ENCODE peak calls at places on chromosomes 2 and 18, in nine cellular contexts. J is dorsolateral prefrontal cortex; K is neural progenitor cell; W is GM06990; G is BJ; P is upper lobe of right lung; U is cardiac fibroblast; M is CD8-positive, alpha-beta T cell; N is osteoblast. Q is an unnamed sample.

GRCh38 chr2:194100201-194100600 is 1556.8 kb upstream of the SLC39A10 start:
- DNase-seq in M (no peak), K (no peak), G (no peak), J (no peak), U (peak), P (no peak), N (no peak), W (no peak), Q (no peak)

GRCh38 chr18:3402962-3403585 is 46.9 kb upstream of the TGIF1 start:
- DNase-seq in N (peak), J (no peak), U (peak), P (no peak), M (no peak), K (no peak), W (no peak), G (no peak), Q (no peak)

GRCh38 chr2:229586012-229586411 is 128.3 kb downstream of the DNER start:
- DNase-seq in U (no peak), K (no peak), P (no peak), W (no peak), N (peak), J (no peak), G (no peak), M (no peak), Q (peak)

GRCh38 chr2:6835467-6835866 is 30.2 kb downstream of the CMPK2 start:
- DNase-seq in P (no peak), J (no peak), U (peak), W (no peak), M (no peak), G (no peak), N (no peak), K (no peak), Q (no peak)

GRCh38 chr2:237227190-237227988 is 141.7 kb downstream of the COPS8 start:
- DNase-seq in M (no peak), N (peak), P (no peak), G (peak), J (no peak), W (no peak), K (no peak), U (peak), Q (peak)

GRCh38 chr18:70113511-70113910 is 92.0 kb downstream of the RTTN start:
- DNase-seq in P (no peak), M (no peak), N (no peak), U (no peak), G (no peak), W (no peak), J (no peak), K (no peak), Q (no peak)

GRCh38 chr2:46014911-46015654 is 282.1 kb upstream of the EPAS1 start:
- DNase-seq in K (peak), G (no peak), J (no peak), U (peak), W (no peak), M (no peak), P (no peak), N (no peak), Q (peak)

GRCh38 chr2:69100220-69100723 is 87.3 kb downstream of the ANTXR1 start:
- DNase-seq in P (no peak), M (no peak), J (no peak), G (no peak), N (no peak), U (peak), W (no peak), K (no peak), Q (peak)

GRCh38 chr2:101113441-101114267 is 37.5 kb downstream of the TBC1D8 start:
- DNase-seq in P (no peak), N (no peak), G (peak), K (no peak), W (no peak), M (no peak), U (peak), J (no peak), Q (peak)

GRCh38 chr2:207655000-207655399 is 29.8 kb upstream of the METTL21A start:
- DNase-seq in M (no peak), W (no peak), N (no peak), J (no peak), U (no peak), P (no peak), G (no peak), K (no peak), Q (no peak)

GRCh38 chr18:22169011-22169888 is at the start of gene GATA6:
- DNase-seq in J (no peak), U (peak), W (peak), K (peak), N (peak), G (no peak), P (peak), M (no peak), Q (peak)

GRCh38 chr18:9594782-9595181 is 19.6 kb downstream of the PPP4R1 start:
- DNase-seq in W (peak), M (no peak), N (no peak), K (no peak), J (no peak), U (no peak), P (no peak), G (no peak), Q (no peak)

GRCh38 chr2:112020561-112020960 is 34.5 kb upstream of the TMEM87B start:
- DNase-seq in W (no peak), P (no peak), M (no peak), K (peak), U (no peak), G (no peak), N (peak), J (no peak), Q (no peak)

GRCh38 chr18:3451989-3452749 is 2.2 kb downstream of the TGIF1 start:
- DNase-seq in U (peak), N (peak), G (no peak), K (peak), M (no peak), P (peak), J (no peak), W (no peak), Q (peak)

GRCh38 chr2:159613515-159614336 is 2.6 kb downstream of the BAZ2B start:
- DNase-seq in W (peak), N (no peak), K (no peak), G (no peak), M (no peak), J (no peak), U (peak), P (no peak), Q (peak)

GRCh38 chr2:185645529-185645928 is 93.1 kb upstream of the FSIP2 start:
- DNase-seq in G (no peak), W (no peak), U (no peak), P (no peak), M (no peak), K (no peak), N (no peak), J (no peak), Q (no peak)

GRCh38 chr2:9440058-9440727 is 16.7 kb downstream of the CPSF3 start:
- DNase-seq in W (no peak), J (no peak), U (peak), M (no peak), G (no peak), K (no peak), P (no peak), N (no peak), Q (peak)

GRCh38 chr2:53242090-53242489 is 525.5 kb upstream of the CHAC2 start:
- DNase-seq in N (no peak), G (no peak), W (no peak), K (no peak), P (no peak), U (no peak), J (no peak), M (no peak), Q (no peak)

GRCh38 chr2:182866095-182866460 is 359 bp downstream of the FRZB start:
- DNase-seq in U (no peak), M (no peak), K (peak), W (no peak), J (no peak), G (no peak), N (no peak), P (no peak), Q (peak)

GRCh38 chr2:80086831-80087230 is 217.7 kb downstream of the LRRTM1 start:
- DNase-seq in U (peak), M (no peak), P (no peak), K (peak), N (no peak), G (peak), W (no peak), J (no peak), Q (peak)

GRCh38 chr2:235500761-235501662 is 7.2 kb downstream of the AGAP1 start:
- DNase-seq in J (no peak), W (no peak), K (peak), U (peak), P (no peak), N (peak), M (no peak), G (no peak), Q (peak)

GRCh38 chr2:174340400-174341300 is 5.9 kb downstream of the SP9 start:
- DNase-seq in U (no peak), G (no peak), K (peak), J (no peak), P (no peak), W (peak), M (no peak), N (peak), Q (no peak)

GRCh38 chr2:174342600-174343342 is 8.0 kb downstream of the SP9 start:
- DNase-seq in G (no peak), J (no peak), W (peak), N (peak), K (peak), U (no peak), M (no peak), P (no peak), Q (no peak)

GRCh38 chr2:174341995-174342571 is 7.3 kb downstream of the SP9 start:
- DNase-seq in U (no peak), K (peak), W (no peak), M (no peak), J (no peak), G (no peak), P (no peak), N (peak), Q (no peak)

GRCh38 chr2:174339971-174340399 is 5.2 kb downstream of the SP9 start:
- DNase-seq in M (no peak), W (no peak), P (no peak), U (no peak), G (no peak), K (peak), N (peak), J (no peak), Q (no peak)

GRCh38 chr2:174341301-174341994 is 6.7 kb downstream of the SP9 start:
- DNase-seq in P (peak), N (peak), W (peak), U (peak), K (peak), J (peak), M (peak), G (peak), Q (peak)
- TF ChIP-seq CTCF in P (peak), N (peak), W (peak), U (peak), K (peak), J (peak), M (peak), G (peak), Q (peak)

DNA sequence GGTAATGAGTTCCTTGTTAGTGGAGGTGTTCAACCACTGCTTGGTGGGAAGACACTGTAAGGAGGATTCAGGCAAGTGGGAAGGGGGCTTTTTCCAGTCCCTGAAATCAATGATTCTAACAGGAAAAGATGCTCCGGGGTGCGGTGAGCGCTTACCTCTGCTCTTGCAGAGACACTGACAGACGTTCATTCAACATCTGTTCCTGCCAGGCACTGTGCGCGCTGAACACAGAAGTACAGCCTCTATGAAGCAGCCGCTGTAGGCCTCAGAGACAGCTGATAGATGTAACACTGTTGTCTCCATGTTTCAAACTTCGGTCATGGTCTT is 738 bp upstream of the CLIP4 start:
- DNase-seq in J (no peak), P (no peak), U (peak), N (no peak), K (no peak), W (no peak), G (no peak), M (no peak), Q (no peak)
- H3K4me3 ChIP-seq in J (peak), P (peak), U (no peak), N (peak), K (no peak), W (no peak), G (no peak), M (peak), Q (no peak)

DNA sequence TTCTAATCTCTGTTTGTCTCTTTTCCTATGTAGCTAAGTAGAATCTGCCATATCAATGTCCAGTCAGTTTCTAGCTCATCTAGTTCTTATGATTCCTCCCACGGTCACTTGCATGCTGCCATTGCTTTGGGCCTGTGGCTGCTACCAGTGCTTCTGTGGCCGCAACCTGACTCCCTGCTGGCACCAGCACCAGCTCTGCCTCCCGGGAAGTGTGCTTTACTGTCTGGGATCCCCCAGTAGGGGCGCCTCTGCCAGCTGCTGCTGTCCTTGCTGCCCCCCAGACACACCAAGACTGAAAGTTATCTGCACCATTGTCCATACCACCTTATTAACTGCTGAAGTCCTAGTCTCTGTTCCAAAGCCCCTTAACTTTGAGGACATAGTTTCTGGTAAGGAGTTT is 56.3 kb downstream of the RAPGEF4 start:
- DNase-seq in P (no peak), M (no peak), J (no peak), G (no peak), U (no peak), K (no peak), N (no peak), W (no peak), Q (no peak)
- TF ChIP-seq CTCF in P (no peak), M (no peak), J (no peak), G (no peak), U (no peak), K (no peak), N (no peak), W (no peak), Q (no peak)

DNA sequence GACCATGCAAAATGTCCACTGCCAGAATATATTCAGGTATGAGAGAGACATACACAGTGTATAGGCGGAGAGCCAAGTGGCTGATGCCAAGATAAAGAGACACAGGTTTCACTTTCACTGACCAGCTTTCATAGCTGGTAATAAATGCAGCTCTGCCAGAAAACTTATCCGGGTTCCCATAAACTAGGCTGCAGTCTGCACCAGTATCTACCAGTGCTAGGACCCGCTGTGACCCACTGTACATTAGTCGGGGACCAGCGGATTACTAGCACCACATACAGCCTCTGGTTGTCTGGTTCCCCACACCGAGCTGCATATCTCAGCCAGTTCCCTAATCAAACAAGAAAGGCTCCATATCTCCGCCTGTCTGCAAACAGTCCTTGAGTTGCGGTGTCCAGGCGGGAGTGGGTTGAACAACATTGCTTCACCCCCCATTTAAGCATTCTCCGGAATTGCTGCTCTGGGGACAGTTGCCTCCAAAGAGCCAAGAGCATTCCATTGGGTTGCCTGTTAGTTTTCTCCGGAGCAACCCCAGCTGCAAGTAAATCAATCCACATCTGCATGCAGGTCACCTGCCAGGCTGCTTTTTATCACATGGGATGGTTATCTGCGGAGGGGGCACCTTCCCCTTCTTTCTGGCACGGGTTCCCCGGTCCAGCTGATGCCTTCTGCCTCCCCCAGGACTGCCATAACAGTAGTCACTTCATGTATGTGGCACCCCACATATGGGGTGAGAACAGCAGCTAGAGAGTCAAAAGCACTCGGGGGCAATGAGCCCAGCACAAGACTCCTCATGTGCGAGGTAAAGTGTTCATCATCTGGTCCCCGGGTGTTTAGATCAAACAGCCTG is 18.0 kb upstream of the KLHL23 start:
- DNase-seq in P (no peak), W (no peak), K (no peak), N (no peak), G (no peak), M (no peak), U (peak), J (no peak), Q (peak)
- H3K4me3 ChIP-seq in P (peak), W (no peak), K (no peak), N (peak), G (no peak), M (no peak), U (peak), J (peak), Q (no peak)

GRCh38 chr2:171702781-171703556 is 15.7 kb downstream of the DYNC1I2 start:
- DNase-seq in K (no peak), W (no peak), M (no peak), J (no peak), G (no peak), N (no peak), U (no peak), P (no peak), Q (no peak)

GRCh38 chr2:171707752-171708151 is 20.5 kb downstream of the DYNC1I2 start:
- DNase-seq in K (no peak), P (no peak), W (no peak), M (no peak), N (no peak), J (no peak), G (no peak), U (no peak), Q (no peak)

GRCh38 chr2:171703574-171704347 is 16.5 kb downstream of the DYNC1I2 start:
- DNase-seq in P (no peak), U (peak), K (peak), M (no peak), G (no peak), N (no peak), W (no peak), J (no peak), Q (peak)

GRCh38 chr2:171709011-171709685 is 21.9 kb downstream of the DYNC1I2 start:
- DNase-seq in M (no peak), W (no peak), U (no peak), K (no peak), G (no peak), J (no peak), N (no peak), P (no peak), Q (no peak)

GRCh38 chr2:171706152-171706803 is 19.0 kb downstream of the DYNC1I2 start:
- DNase-seq in N (no peak), W (no peak), J (no peak), U (peak), G (no peak), M (no peak), K (peak), P (no peak), Q (peak)
- TF ChIP-seq CTCF in N (peak), W (peak), J (peak), U (peak), G (peak), M (peak), K (peak), P (peak), Q (peak)

GRCh38 chr2:86790828-86791561 is at the start of gene CD8A:
- DNase-seq in P (no peak), G (no peak), J (no peak), U (peak), N (peak), M (peak), K (peak), W (no peak), Q (no peak)
- H3K4me3 ChIP-seq in P (peak), G (no peak), J (peak), U (no peak), N (no peak), M (peak), K (peak), W (no peak), Q (no peak)

Q was measured in astrocyte of the spinal cord.